ENCODE peak calls at places on chromosomes 12 and 14, in six cellular contexts. N is CD8-positive, alpha-beta T cell; Z is AG04450; S is transverse colon; Y is nephron progenitor cell; O is posterior cingulate gyrus. F is an unnamed sample.

GRCh38 chr12:25364529-25365339 is 114.0 kb upstream of the KRAS start:
- DNase-seq in N (no peak), Z (no peak), S (no peak), Y (no peak), O (no peak), F (no peak)

GRCh38 chr12:67534046-67534445 is 114.5 kb upstream of the DYRK2 start:
- DNase-seq in N (no peak), Z (no peak), S (no peak), Y (no peak), O (no peak), F (no peak)

GRCh38 chr14:91283666-91284065 is 39.2 kb upstream of the GPR68 start:
- DNase-seq in N (no peak), Z (no peak), S (no peak), Y (no peak), O (no peak), F (no peak)

GRCh38 chr12:51897181-51897580 is 9.3 kb downstream of the ANKRD33 start:
- DNase-seq in N (no peak), Z (no peak), S (no peak), Y (no peak), O (no peak), F (no peak)

GRCh38 chr14:103551338-103551762 is 11.1 kb downstream of the BAG5 start:
- DNase-seq in N (no peak), Z (no peak), S (no peak), Y (no peak), O (no peak), F (no peak)

GRCh38 chr14:73457050-73457934 is 1.1 kb downstream of the NUMB start:
- DNase-seq in N (no peak), Z (no peak), S (no peak), Y (no peak), O (no peak), F (peak)

GRCh38 chr14:60093606-60094005 is 1.9 kb downstream of the PCNX4 start:
- DNase-seq in N (no peak), Z (no peak), S (no peak), Y (no peak), O (no peak), F (no peak)

GRCh38 chr14:21049263-21049662 is 7.1 kb downstream of the RNASE7 start:
- DNase-seq in N (no peak), Z (no peak), S (no peak), Y (no peak), O (no peak), F (no peak)

GRCh38 chr14:100305446-100306255 is 593 bp downstream of the SLC25A29 start:
- DNase-seq in N (peak), Z (no peak), S (peak), Y (peak), O (no peak), F (no peak)

GRCh38 chr14:35362911-35363374 is 41.6 kb downstream of the NFKBIA start:
- DNase-seq in N (no peak), Z (no peak), S (no peak), Y (no peak), O (no peak), F (no peak)